ENCODE peak calls at places on chromosomes 2 and 18, in eight cellular contexts. W, H, C, R, M, J, I and B are unnamed samples.

GRCh38 chr2:226079677-226080076 is 680.2 kb downstream of the NYAP2 start:
- DNase-seq in W (no peak), H (no peak), C (peak), R (no peak), M (no peak), J (no peak), I (no peak), B (peak)

GRCh38 chr18:63135101-63135500 is 184.5 kb downstream of the BCL2 start:
- DNase-seq in W (no peak), H (no peak), C (no peak), R (no peak), M (no peak), J (no peak), I (no peak), B (no peak)

GRCh38 chr18:42828881-42829280 is 286.6 kb downstream of the RIT2 start:
- DNase-seq in W (no peak), H (no peak), C (no peak), R (no peak), M (no peak), J (no peak), I (no peak), B (no peak)

GRCh38 chr18:10089881-10090280 is 176.1 kb downstream of the VAPA start:
- DNase-seq in W (no peak), H (no peak), C (no peak), R (no peak), M (no peak), J (no peak), I (peak), B (no peak)

GRCh38 chr2:224221455-224221913 is 180.4 kb downstream of the FAM124B start:
- DNase-seq in W (no peak), H (peak), C (no peak), R (no peak), M (no peak), J (no peak), I (peak), B (peak)

GRCh38 chr18:11119550-11119949 is 29.8 kb downstream of the PIEZO2 start:
- DNase-seq in W (no peak), H (no peak), C (no peak), R (no peak), M (no peak), J (no peak), I (no peak), B (no peak)

GRCh38 chr2:235520787-235521186 is 26.9 kb downstream of the AGAP1 start:
- DNase-seq in W (no peak), H (no peak), C (no peak), R (no peak), M (no peak), J (no peak), I (no peak), B (no peak)

GRCh38 chr2:239793851-239794250 is 231.3 kb downstream of the NDUFA10 start:
- DNase-seq in W (no peak), H (no peak), C (no peak), R (no peak), M (peak), J (no peak), I (no peak), B (no peak)

GRCh38 chr2:216315817-216316603 is 56.3 kb downstream of the MARCHF4 start:
- DNase-seq in W (no peak), H (peak), C (no peak), R (no peak), M (peak), J (peak), I (peak), B (peak)

GRCh38 chr2:38079111-38080052 is 3.4 kb upstream of the CYP1B1 start:
- DNase-seq in W (no peak), H (no peak), C (no peak), R (no peak), M (no peak), J (no peak), I (no peak), B (no peak)

GRCh38 chr2:127025357-127026062 is 81.4 kb downstream of the BIN1 start:
- DNase-seq in W (peak), H (peak), C (peak), R (peak), M (peak), J (peak), I (peak), B (peak)
- H3K4me3 ChIP-seq in W (peak), H (peak), C (peak), R (peak), M (no peak), J (peak), I (peak), B (peak)

DNA sequence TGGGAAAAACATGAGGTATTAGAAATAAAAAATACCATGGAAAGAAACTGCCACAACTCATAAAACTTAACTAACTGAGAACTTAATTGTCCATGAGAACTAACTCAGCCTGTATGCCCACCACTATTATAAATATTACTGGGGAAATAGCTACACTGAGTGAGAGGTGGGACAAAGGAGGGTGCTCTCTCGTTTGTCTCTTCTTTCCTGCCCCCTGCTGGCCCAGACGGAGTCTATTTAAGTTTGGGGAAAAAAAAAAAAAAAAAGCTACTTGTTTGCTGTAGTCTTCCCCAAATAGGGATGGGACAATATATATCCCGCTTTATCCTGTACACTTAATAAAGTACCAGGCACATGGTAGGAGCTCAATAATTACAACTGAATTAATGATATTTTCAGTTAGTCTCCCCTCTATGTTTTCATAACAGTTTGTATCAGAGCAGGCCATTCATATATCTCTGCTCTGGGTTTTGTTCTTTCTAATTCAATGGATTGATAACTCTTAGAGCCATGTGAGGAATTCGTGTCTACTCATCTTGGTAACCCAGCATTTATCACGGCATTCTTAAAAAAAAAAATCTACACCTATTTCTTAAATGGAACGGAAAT is 647.7 kb upstream of the PKDCC start:
- DNase-seq in W (no peak), H (peak), C (no peak), R (no peak), M (no peak), J (peak), I (peak), B (peak)
- TF ChIP-seq CTCF in W (no peak), H (peak), C (no peak), R (no peak), M (peak), J (peak), I (peak), B (peak)

GRCh38 chr2:157528963-157529751 is 85.3 kb upstream of the CYTIP start:
- DNase-seq in W (no peak), H (no peak), C (no peak), R (no peak), M (no peak), J (no peak), I (no peak), B (no peak)

GRCh38 chr2:157526070-157526469 is 82.2 kb upstream of the CYTIP start:
- DNase-seq in W (no peak), H (no peak), C (no peak), R (no peak), M (no peak), J (no peak), I (no peak), B (no peak)

DNA sequence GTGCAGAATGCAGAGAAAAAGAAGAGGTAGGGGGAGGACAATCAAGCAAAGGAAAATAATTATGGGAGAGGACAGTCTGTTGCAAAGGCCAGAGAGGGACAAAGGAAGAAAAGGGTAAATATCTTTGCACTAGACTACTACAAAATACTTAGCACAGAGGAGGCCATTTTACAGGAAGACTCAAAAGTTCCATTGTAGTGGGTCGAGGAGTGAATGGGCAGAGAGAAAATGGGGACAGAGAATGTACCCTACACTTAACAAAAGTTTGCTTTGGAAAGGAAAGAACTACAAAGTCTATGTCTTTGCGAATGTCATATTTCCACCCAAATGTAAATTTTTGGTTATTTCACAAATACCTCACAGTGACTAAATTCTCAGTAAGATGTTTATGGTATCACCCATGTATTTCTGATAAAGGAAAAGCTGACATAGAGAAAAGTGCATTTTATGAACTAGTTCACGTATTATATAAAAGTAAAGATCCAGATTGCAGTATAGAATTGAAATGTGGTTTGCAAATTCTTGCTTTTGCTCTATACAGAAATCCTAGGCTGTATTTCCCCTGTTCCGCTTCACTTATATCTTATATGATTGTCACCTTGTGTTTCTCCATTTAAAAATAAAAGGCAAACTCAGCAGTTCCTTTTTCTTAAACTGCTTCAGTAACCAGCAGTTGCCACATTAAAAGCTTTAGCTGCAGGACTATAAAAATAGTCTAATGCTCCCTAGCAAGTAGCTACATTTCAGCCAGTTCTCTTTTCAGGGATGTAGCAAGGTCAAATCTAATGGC is 79.6 kb upstream of the CYTIP start:
- DNase-seq in W (no peak), H (no peak), C (no peak), R (no peak), M (no peak), J (no peak), I (peak), B (no peak)
- H3K27ac ChIP-seq in W (no peak), H (no peak), C (no peak), R (no peak), M (no peak), J (no peak), I (no peak), B (no peak)

DNA sequence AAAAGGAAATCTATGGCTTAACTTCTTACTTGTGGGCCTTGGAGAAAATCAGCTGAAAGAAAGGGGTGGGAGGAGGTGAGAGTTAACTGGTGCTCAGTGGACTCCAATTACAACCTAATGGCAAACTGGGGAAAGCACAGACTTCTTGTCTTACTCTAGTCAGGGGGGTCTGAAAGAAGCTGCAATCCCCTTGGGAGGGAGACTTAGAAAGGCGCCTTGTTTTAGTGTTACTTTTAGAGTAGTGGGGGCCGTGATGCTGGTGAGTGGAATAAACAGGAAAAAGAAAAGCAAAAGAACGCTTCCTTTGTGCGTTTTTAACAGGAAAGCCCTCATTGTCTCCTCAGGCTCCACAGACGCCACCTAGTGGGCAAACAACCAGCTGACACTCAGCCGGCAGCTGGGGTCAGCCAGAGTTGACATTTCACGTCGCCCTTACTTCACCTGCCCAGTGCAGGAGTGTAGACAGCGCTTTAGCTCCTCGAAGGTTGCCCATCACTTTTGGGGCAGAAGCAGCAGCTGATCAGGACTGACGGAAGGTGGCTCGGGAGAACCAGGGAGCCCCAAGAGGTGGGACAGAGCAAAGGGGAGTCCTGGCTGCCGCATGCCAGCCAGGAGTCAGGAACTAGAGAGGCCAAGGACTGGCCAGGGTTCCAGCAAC is 55.9 kb upstream of the GORASP2 start:
- DNase-seq in W (peak), H (peak), C (peak), R (peak), M (peak), J (peak), I (peak), B (peak)
- H3K4me3 ChIP-seq in W (peak), H (no peak), C (no peak), R (peak), M (no peak), J (peak), I (no peak), B (peak)

GRCh38 chr18:39685303-39685902 is 2119.8 kb upstream of the CELF4 start:
- DNase-seq in W (no peak), H (no peak), C (no peak), R (no peak), M (no peak), J (no peak), I (no peak), B (no peak)

GRCh38 chr18:39675358-39675757 is 2109.8 kb upstream of the CELF4 start:
- DNase-seq in W (no peak), H (peak), C (no peak), R (no peak), M (no peak), J (no peak), I (no peak), B (peak)

GRCh38 chr18:39675916-39676315 is 2110.3 kb upstream of the CELF4 start:
- DNase-seq in W (no peak), H (no peak), C (no peak), R (no peak), M (no peak), J (no peak), I (no peak), B (no peak)

GRCh38 chr18:39681061-39681460 is 2115.5 kb upstream of the CELF4 start:
- DNase-seq in W (no peak), H (no peak), C (no peak), R (no peak), M (no peak), J (no peak), I (no peak), B (no peak)
- TF ChIP-seq CTCF in W (no peak), H (no peak), C (no peak), R (no peak), M (no peak), J (no peak), I (no peak), B (no peak)

DNA sequence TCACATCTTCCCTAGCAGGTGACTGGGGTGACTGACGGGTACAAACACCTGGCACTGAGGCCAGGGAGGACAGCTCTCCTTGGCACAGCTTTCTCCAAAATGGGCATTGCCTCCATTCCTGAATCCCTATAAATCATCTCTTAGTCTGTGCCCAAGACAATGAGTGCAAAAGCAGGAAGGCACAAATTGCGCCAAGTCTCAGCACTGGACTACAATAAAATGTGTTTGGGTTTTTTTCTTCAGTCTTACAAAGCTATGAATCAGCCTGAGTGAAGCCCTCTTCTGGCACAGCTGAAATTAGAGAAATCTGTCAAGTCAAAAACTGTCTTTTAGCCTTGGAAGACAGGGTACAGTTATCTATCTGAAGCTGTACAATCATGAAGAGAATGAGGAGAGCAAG is 90.9 kb downstream of the EPB41L3 start:
- DNase-seq in W (no peak), H (no peak), C (no peak), R (no peak), M (no peak), J (no peak), I (no peak), B (no peak)
- H3K27ac ChIP-seq in W (no peak), H (no peak), C (no peak), R (no peak), M (no peak), J (no peak), I (no peak), B (no peak)

DNA sequence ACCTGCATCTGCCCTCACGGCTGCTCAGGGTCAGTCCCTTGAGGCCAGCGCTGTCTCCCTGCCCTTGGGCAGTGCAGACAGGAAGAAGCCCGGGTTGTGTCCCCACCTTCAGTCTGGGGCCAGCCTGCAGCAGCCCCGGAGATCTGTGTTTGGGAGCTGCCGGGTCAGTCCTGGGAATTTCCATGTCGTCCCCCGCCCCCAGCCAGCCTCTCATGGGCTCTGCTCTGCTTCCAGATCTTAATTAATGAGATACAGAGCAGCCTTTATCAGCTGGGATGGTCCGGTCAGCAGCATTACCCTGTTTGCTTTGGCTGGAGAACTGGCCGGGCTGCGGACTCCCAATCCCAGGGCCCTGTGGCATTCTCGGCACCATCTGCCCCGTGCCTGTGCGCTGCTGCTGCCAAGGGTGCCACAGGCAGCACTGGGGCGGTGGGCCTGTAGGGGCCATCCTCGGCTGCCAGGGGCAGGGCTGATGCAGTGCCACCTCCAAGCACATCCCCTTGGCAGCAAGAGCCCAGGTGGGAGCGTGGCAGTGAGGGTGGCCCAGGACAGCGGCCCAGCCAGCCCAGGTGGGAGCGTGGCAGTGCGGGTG is 2.4 kb downstream of the BOK start:
- DNase-seq in W (no peak), H (no peak), C (no peak), R (no peak), M (no peak), J (no peak), I (no peak), B (peak)
- H3K4me3 ChIP-seq in W (no peak), H (no peak), C (peak), R (peak), M (no peak), J (no peak), I (no peak), B (peak)

DNA sequence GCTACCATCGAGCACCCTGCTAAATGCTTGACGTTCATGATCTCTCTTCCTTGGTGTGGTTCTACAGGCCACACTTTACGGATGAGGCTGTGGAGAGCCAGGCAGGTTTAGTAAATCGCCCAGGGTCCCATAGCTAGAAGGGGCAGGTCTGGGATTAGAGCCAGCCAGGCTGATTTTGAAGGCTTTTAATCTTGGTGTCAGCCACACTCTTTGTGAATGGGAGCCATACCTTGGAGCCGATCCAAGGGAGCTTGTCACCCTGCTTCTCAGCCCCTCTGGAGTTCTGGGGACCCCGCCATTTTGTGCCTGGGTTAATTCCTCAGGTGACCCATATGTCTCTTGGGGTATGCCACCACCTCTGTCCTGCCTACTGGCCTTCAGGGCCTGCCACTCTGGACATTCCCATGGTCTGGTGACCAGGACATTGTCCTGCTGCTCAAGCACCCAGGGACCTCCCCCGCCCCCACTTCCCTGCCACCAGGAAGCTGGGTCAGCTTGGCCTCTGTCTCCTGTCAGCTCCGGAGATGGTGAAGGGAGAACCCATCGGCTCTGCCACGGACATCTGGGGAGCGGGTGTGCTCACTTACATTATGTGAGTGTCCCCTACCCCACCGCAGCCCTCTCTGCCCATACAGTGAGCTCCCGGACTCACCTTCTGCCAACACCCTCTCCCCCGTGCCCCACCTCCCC is 7.3 kb upstream of the GMPPA start:
- DNase-seq in W (peak), H (no peak), C (no peak), R (no peak), M (no peak), J (no peak), I (no peak), B (no peak)
- TF ChIP-seq CTCF in W (no peak), H (no peak), C (no peak), R (no peak), M (no peak), J (no peak), I (no peak), B (no peak)